ENCODE peak calls at places on chromosome 10, in six cellular contexts. One of them, this sample, is unnamed.

GRCh38 chr10:15254808-15255655 is 86.5 kb upstream of the NMT2 start:
- DNase-seq in fibroblast of mammary gland: no peak
- DNase-seq in breast epithelium: no peak
- DNase-seq in AG04450: no peak
- DNase-seq in cardiac fibroblast: no peak
- DNase-seq in HL-60: peak; percentile 17
- DNase-seq in this sample: no peak

GRCh38 chr10:32955299-32955772 is 2.7 kb downstream of the ITGB1 start:
- DNase-seq in fibroblast of mammary gland: no peak
- DNase-seq in breast epithelium: no peak
- DNase-seq in AG04450: no peak
- DNase-seq in cardiac fibroblast: peak; percentile 20
- DNase-seq in HL-60: no peak
- DNase-seq in this sample: no peak

GRCh38 chr10:110852255-110852896 is 19.4 kb upstream of the PDCD4 start:
- DNase-seq in fibroblast of mammary gland: peak; percentile 33
- DNase-seq in breast epithelium: peak; percentile 77
- DNase-seq in AG04450: no peak
- DNase-seq in cardiac fibroblast: no peak
- DNase-seq in HL-60: no peak
- DNase-seq in this sample: peak; percentile 93

GRCh38 chr10:477620-478019 is 211.8 kb downstream of the DIP2C start:
- DNase-seq in fibroblast of mammary gland: no peak
- DNase-seq in breast epithelium: no peak
- DNase-seq in AG04450: no peak
- DNase-seq in cardiac fibroblast: no peak
- DNase-seq in HL-60: no peak
- DNase-seq in this sample: no peak

GRCh38 chr10:71528371-71529202 is 131.9 kb downstream of the CDH23 start:
- DNase-seq in fibroblast of mammary gland: no peak
- DNase-seq in breast epithelium: no peak
- DNase-seq in AG04450: no peak
- DNase-seq in cardiac fibroblast: no peak
- DNase-seq in HL-60: no peak
- DNase-seq in this sample: no peak

GRCh38 chr10:7085913-7086589 is 324.8 kb downstream of the SFMBT2 start:
- DNase-seq in fibroblast of mammary gland: peak; percentile 69
- DNase-seq in breast epithelium: no peak
- DNase-seq in AG04450: no peak
- DNase-seq in cardiac fibroblast: peak; percentile 4
- DNase-seq in HL-60: no peak
- DNase-seq in this sample: no peak

GRCh38 chr10:35564276-35564982 is 40.7 kb upstream of the GJD4 start:
- DNase-seq in fibroblast of mammary gland: peak; percentile 58
- DNase-seq in breast epithelium: no peak
- DNase-seq in AG04450: no peak
- DNase-seq in cardiac fibroblast: peak; percentile 64
- DNase-seq in HL-60: peak; percentile 74
- DNase-seq in this sample: no peak

GRCh38 chr10:46523881-46524470 is 32.5 kb downstream of the GPRIN2 start:
- DNase-seq in fibroblast of mammary gland: peak; percentile 94
- DNase-seq in breast epithelium: no peak
- DNase-seq in AG04450: peak; percentile 66
- DNase-seq in cardiac fibroblast: peak; percentile 98
- DNase-seq in HL-60: no peak
- DNase-seq in this sample: peak; percentile 39

GRCh38 chr10:133462512-133463305 is 9.0 kb downstream of the SCART1 start:
- DNase-seq in fibroblast of mammary gland: no peak
- DNase-seq in breast epithelium: no peak
- DNase-seq in AG04450: no peak
- DNase-seq in cardiac fibroblast: no peak
- DNase-seq in HL-60: no peak
- DNase-seq in this sample: no peak

GRCh38 chr10:9289811-9290210 is 1235.3 kb downstream of the GATA3 start:
- DNase-seq in fibroblast of mammary gland: peak; percentile 43
- DNase-seq in breast epithelium: no peak
- DNase-seq in AG04450: no peak
- DNase-seq in cardiac fibroblast: no peak
- DNase-seq in HL-60: no peak
- DNase-seq in this sample: no peak

GRCh38 chr10:75404335-75405200 is 3.0 kb upstream of the ZNF503 start:
- DNase-seq in fibroblast of mammary gland: no peak
- DNase-seq in breast epithelium: peak; percentile 62
- DNase-seq in AG04450: no peak
- DNase-seq in cardiac fibroblast: no peak
- DNase-seq in HL-60: no peak
- DNase-seq in this sample: no peak

GRCh38 chr10:13852872-13853271 is 266.1 kb downstream of the PRPF18 start:
- DNase-seq in fibroblast of mammary gland: no peak
- DNase-seq in breast epithelium: no peak
- DNase-seq in AG04450: no peak
- DNase-seq in cardiac fibroblast: no peak
- DNase-seq in HL-60: no peak
- DNase-seq in this sample: no peak

GRCh38 chr10:43000651-43001426 is 76.0 kb upstream of the RET start:
- DNase-seq in fibroblast of mammary gland: no peak
- DNase-seq in breast epithelium: no peak
- DNase-seq in AG04450: no peak
- DNase-seq in cardiac fibroblast: no peak
- DNase-seq in HL-60: peak; percentile 51
- DNase-seq in this sample: no peak

GRCh38 chr10:113473851-113474250 is 79.0 kb upstream of the HABP2 start:
- DNase-seq in fibroblast of mammary gland: peak; percentile 41
- DNase-seq in breast epithelium: no peak
- DNase-seq in AG04450: no peak
- DNase-seq in cardiac fibroblast: peak; percentile 33
- DNase-seq in HL-60: no peak
- DNase-seq in this sample: no peak

GRCh38 chr10:76717141-76717540 is 920.5 kb downstream of the KCNMA1 start:
- DNase-seq in fibroblast of mammary gland: peak; percentile 77
- DNase-seq in breast epithelium: no peak
- DNase-seq in AG04450: no peak
- DNase-seq in cardiac fibroblast: peak; percentile 78
- DNase-seq in HL-60: no peak
- DNase-seq in this sample: no peak

GRCh38 chr10:132891994-132892393 is 50.4 kb downstream of the CFAP46 start:
- DNase-seq in fibroblast of mammary gland: peak; percentile 15
- DNase-seq in breast epithelium: no peak
- DNase-seq in AG04450: peak; percentile 3
- DNase-seq in cardiac fibroblast: peak; percentile 33
- DNase-seq in HL-60: no peak
- DNase-seq in this sample: no peak

GRCh38 chr10:29691564-29692064 is 56.8 kb upstream of the SVIL start:
- DNase-seq in fibroblast of mammary gland: peak; percentile 61
- DNase-seq in breast epithelium: no peak
- DNase-seq in AG04450: no peak
- DNase-seq in cardiac fibroblast: peak; percentile 78
- DNase-seq in HL-60: no peak
- DNase-seq in this sample: no peak

GRCh38 chr10:36423821-36424248 is 701.6 kb upstream of the ANKRD30A start:
- DNase-seq in fibroblast of mammary gland: no peak
- DNase-seq in breast epithelium: no peak
- DNase-seq in AG04450: no peak
- DNase-seq in cardiac fibroblast: no peak
- DNase-seq in HL-60: no peak
- DNase-seq in this sample: no peak

GRCh38 chr10:110375121-110375520 is 70.4 kb upstream of the SMNDC1 start:
- DNase-seq in fibroblast of mammary gland: no peak
- DNase-seq in breast epithelium: no peak
- DNase-seq in AG04450: no peak
- DNase-seq in cardiac fibroblast: no peak
- DNase-seq in HL-60: no peak
- DNase-seq in this sample: no peak

GRCh38 chr10:110912374-110912773 is 6.6 kb downstream of the BBIP1 start:
- DNase-seq in fibroblast of mammary gland: peak; percentile 65
- DNase-seq in breast epithelium: no peak
- DNase-seq in AG04450: peak; percentile 42
- DNase-seq in cardiac fibroblast: peak; percentile 67
- DNase-seq in HL-60: no peak
- DNase-seq in this sample: no peak

GRCh38 chr10:63866075-63866746 is 345.0 kb downstream of the REEP3 start:
- DNase-seq in fibroblast of mammary gland: peak; percentile 53
- DNase-seq in breast epithelium: no peak
- DNase-seq in AG04450: no peak
- DNase-seq in cardiac fibroblast: peak; percentile 70
- DNase-seq in HL-60: peak; percentile 46
- DNase-seq in this sample: peak; percentile 48

GRCh38 chr10:95382174-95382573 is 91.4 kb upstream of the PDLIM1 start:
- DNase-seq in fibroblast of mammary gland: no peak
- DNase-seq in breast epithelium: no peak
- DNase-seq in AG04450: no peak
- DNase-seq in cardiac fibroblast: no peak
- DNase-seq in HL-60: no peak
- DNase-seq in this sample: no peak

GRCh38 chr10:78745445-78745844 is 323.3 kb upstream of the ZMIZ1 start:
- DNase-seq in fibroblast of mammary gland: no peak
- DNase-seq in breast epithelium: no peak
- DNase-seq in AG04450: no peak
- DNase-seq in cardiac fibroblast: no peak
- DNase-seq in HL-60: no peak
- DNase-seq in this sample: no peak

GRCh38 chr10:103592186-103593021 is 98.9 kb downstream of the NEURL1 start:
- DNase-seq in fibroblast of mammary gland: peak; percentile 35
- DNase-seq in breast epithelium: no peak
- DNase-seq in AG04450: no peak
- DNase-seq in cardiac fibroblast: peak; percentile 41
- DNase-seq in HL-60: peak; percentile 42
- DNase-seq in this sample: peak; percentile 60

GRCh38 chr10:103756277-103756869 is 99.0 kb downstream of the SH3PXD2A start:
- DNase-seq in fibroblast of mammary gland: no peak
- DNase-seq in breast epithelium: no peak
- DNase-seq in AG04450: no peak
- DNase-seq in cardiac fibroblast: no peak
- DNase-seq in HL-60: no peak
- DNase-seq in this sample: no peak

GRCh38 chr10:119210633-119211032 is 3.3 kb downstream of the GRK5 start:
- DNase-seq in fibroblast of mammary gland: no peak
- DNase-seq in breast epithelium: no peak
- DNase-seq in AG04450: no peak
- DNase-seq in cardiac fibroblast: no peak
- DNase-seq in HL-60: no peak
- DNase-seq in this sample: no peak

GRCh38 chr10:119209050-119209735 is 1.8 kb downstream of the GRK5 start:
- DNase-seq in fibroblast of mammary gland: peak; percentile 55
- DNase-seq in breast epithelium: peak; percentile 26
- DNase-seq in AG04450: no peak
- DNase-seq in cardiac fibroblast: peak; percentile 78
- DNase-seq in HL-60: peak; percentile 42
- DNase-seq in this sample: peak; percentile 81

GRCh38 chr10:119211176-119211575 is 3.8 kb downstream of the GRK5 start:
- DNase-seq in fibroblast of mammary gland: peak; percentile 46
- DNase-seq in breast epithelium: no peak
- DNase-seq in AG04450: no peak
- DNase-seq in cardiac fibroblast: peak; percentile 75
- DNase-seq in HL-60: no peak
- DNase-seq in this sample: no peak

GRCh38 chr10:119208553-119208940 is 1.2 kb downstream of the GRK5 start:
- DNase-seq in fibroblast of mammary gland: peak; percentile 55
- DNase-seq in breast epithelium: no peak
- DNase-seq in AG04450: no peak
- DNase-seq in cardiac fibroblast: peak; percentile 67
- DNase-seq in HL-60: no peak
- DNase-seq in this sample: no peak

DNA sequence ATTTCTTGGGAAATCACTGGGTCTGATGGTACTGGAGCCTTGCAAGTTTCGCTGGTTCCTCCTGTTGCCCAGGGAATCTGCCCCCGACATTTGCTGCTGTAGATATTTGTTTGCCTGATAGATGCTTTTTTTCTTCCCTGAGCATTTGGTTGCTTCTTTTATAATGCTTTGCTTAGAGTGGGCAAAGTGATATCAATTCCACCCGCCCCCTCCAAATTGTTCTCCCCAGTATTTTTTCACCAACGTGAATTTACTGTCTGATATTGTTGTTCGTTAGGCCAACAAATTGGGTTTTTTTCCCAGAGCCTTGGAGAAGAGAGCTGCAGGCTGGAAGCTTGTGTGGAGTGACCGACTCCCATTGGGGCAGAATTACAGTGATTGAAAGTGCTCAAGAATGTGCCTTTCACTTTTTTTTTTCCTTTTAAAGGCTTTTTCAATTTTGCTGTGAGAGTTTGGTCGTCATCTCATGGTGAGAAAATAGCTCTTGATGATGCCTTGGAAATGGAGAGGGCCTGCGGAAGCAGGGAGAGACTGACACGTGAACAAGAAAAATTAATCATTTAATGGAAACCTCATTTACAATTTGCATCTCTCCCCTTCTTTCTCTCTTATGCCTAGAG is 2.5 kb downstream of the GRK5 start:
- DNase-seq in fibroblast of mammary gland: no peak
- DNase-seq in breast epithelium: no peak
- DNase-seq in AG04450: no peak
- DNase-seq in cardiac fibroblast: peak; percentile 45
- DNase-seq in HL-60: no peak
- DNase-seq in this sample: no peak
- H3K4me3 ChIP-seq in fibroblast of mammary gland: no peak overlapping the region
- H3K4me3 ChIP-seq in breast epithelium: peak overlapping the region; percentile 78
- H3K4me3 ChIP-seq in AG04450: peak overlapping the region; percentile 85
- H3K4me3 ChIP-seq in cardiac fibroblast: peak overlapping the region; percentile 64
- H3K4me3 ChIP-seq in HL-60: no peak overlapping the region
- H3K4me3 ChIP-seq in this sample: no peak overlapping the region

GRCh38 chr10:31942435-31942834 is 13.8 kb upstream of the ARHGAP12 start:
- DNase-seq in fibroblast of mammary gland: no peak
- DNase-seq in breast epithelium: no peak
- DNase-seq in AG04450: no peak
- DNase-seq in cardiac fibroblast: no peak
- DNase-seq in HL-60: no peak
- DNase-seq in this sample: no peak
- H3K4me3 ChIP-seq in fibroblast of mammary gland: no peak overlapping the region
- H3K4me3 ChIP-seq in breast epithelium: no peak overlapping the region
- H3K4me3 ChIP-seq in AG04450: no peak overlapping the region
- H3K4me3 ChIP-seq in cardiac fibroblast: no peak overlapping the region
- H3K4me3 ChIP-seq in HL-60: no peak overlapping the region
- H3K4me3 ChIP-seq in this sample: no peak overlapping the region

GRCh38 chr10:22629843-22630228 is 84.5 kb downstream of the PIP4K2A start:
- DNase-seq in fibroblast of mammary gland: no peak
- DNase-seq in breast epithelium: no peak
- DNase-seq in AG04450: no peak
- DNase-seq in cardiac fibroblast: no peak
- DNase-seq in HL-60: no peak
- DNase-seq in this sample: no peak
- H3K4me3 ChIP-seq in fibroblast of mammary gland: no peak overlapping the region
- H3K4me3 ChIP-seq in breast epithelium: no peak overlapping the region
- H3K4me3 ChIP-seq in AG04450: no peak overlapping the region
- H3K4me3 ChIP-seq in cardiac fibroblast: no peak overlapping the region
- H3K4me3 ChIP-seq in HL-60: no peak overlapping the region
- H3K4me3 ChIP-seq in this sample: no peak overlapping the region

GRCh38 chr10:48466611-48467240 is 138.1 kb downstream of the ARHGAP22 start:
- DNase-seq in fibroblast of mammary gland: no peak
- DNase-seq in breast epithelium: no peak
- DNase-seq in AG04450: no peak
- DNase-seq in cardiac fibroblast: no peak
- DNase-seq in HL-60: no peak
- DNase-seq in this sample: peak; percentile 92
- H3K4me3 ChIP-seq in fibroblast of mammary gland: no peak overlapping the region
- H3K4me3 ChIP-seq in breast epithelium: peak overlapping the region; percentile 43
- H3K4me3 ChIP-seq in AG04450: no peak overlapping the region
- H3K4me3 ChIP-seq in cardiac fibroblast: no peak overlapping the region
- H3K4me3 ChIP-seq in HL-60: no peak overlapping the region
- H3K4me3 ChIP-seq in this sample: no peak overlapping the region

This sample was measured in trophoblast cell.